ENCODE peak calls at places on chromosomes 5 and 9, in five cellular contexts. F is tibial nerve, J is psoas muscle, M is pancreas, V is fibroblast of lung. O is an unnamed sample.
A peak's percentile ranks its signal among the peaks of the same experiment; 100 is the strongest.

GRCh38 chr5:96408276-96408777 is 24.7 kb downstream of the PCSK1 start:
- DNase-seq in F (no peak), J (no peak), M (no peak), V (peak; percentile 91), O (no peak)

GRCh38 chr5:57976506-57976905 is 483.4 kb downstream of the PLK2 start:
- DNase-seq in F (no peak), J (no peak), M (no peak), V (peak; percentile 10), O (no peak)

GRCh38 chr9:109270971-109271900 is 49.6 kb downstream of the EPB41L4B start:
- DNase-seq in F (no peak), J (no peak), M (peak; percentile 62), V (no peak), O (no peak)

GRCh38 chr5:922745-923472 is 30.2 kb downstream of the TRIP13 start:
- DNase-seq in F (no peak), J (no peak), M (no peak), V (no peak), O (no peak)

GRCh38 chr9:112820886-112821285 is 69.8 kb downstream of the SLC46A2 start:
- DNase-seq in F (no peak), J (no peak), M (no peak), V (peak; percentile 62), O (no peak)

GRCh38 chr5:139762624-139763170 is 32.9 kb upstream of the PSD2 start:
- DNase-seq in F (no peak), J (no peak), M (no peak), V (no peak), O (no peak)

GRCh38 chr9:87587356-87587745 is 89.7 kb downstream of the DAPK1 start:
- DNase-seq in F (no peak), J (no peak), M (no peak), V (no peak), O (no peak)

GRCh38 chr5:10138385-10139057 is 111.2 kb downstream of the ATPSCKMT start:
- DNase-seq in F (no peak), J (no peak), M (no peak), V (no peak), O (no peak)

GRCh38 chr9:133320421-133320881 is 15.5 kb downstream of the SURF6 start:
- DNase-seq in F (no peak), J (no peak), M (no peak), V (no peak), O (no peak)

GRCh38 chr9:100578610-100579009 is 731 bp downstream of the CAVIN4 start:
- DNase-seq in F (no peak), J (no peak), M (no peak), V (no peak), O (no peak)

GRCh38 chr5:169299651-169300467 is 1.1 kb downstream of the SLIT3 start:
- DNase-seq in F (no peak), J (no peak), M (no peak), V (peak; percentile 37), O (no peak)

GRCh38 chr5:149937610-149938009 is 7.0 kb downstream of the PDE6A start:
- DNase-seq in F (no peak), J (no peak), M (no peak), V (no peak), O (no peak)

GRCh38 chr5:168315991-168316578 is 24.6 kb downstream of the WWC1 start:
- DNase-seq in F (no peak), J (no peak), M (peak; percentile 65), V (no peak), O (no peak)

GRCh38 chr5:161420526-161420925 is 126.0 kb downstream of the GABRB2 start:
- DNase-seq in F (no peak), J (no peak), M (no peak), V (no peak), O (no peak)

GRCh38 chr9:131738838-131739191 is 1.1 kb downstream of the RAPGEF1 start:
- DNase-seq in F (no peak), J (no peak), M (peak; percentile 66), V (no peak), O (no peak)

DNA sequence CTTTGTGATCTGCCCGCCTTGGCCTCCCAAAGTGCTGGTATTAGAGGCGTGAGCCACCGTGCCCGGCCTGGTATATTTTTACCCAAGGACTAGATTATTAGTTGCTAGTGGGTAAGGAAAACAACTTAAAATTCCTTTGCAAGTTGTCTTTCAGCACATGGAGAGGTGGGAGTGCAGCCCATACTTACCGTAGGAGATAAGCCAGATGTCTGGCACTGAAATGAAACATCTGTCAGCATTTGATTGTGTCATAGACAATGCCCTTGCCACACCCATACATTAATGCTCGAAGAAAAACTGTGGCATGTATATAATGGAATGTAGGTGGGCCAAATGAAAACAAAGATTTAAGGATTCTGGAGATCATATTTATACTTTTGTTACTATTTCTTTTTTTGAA is 36.6 kb upstream of the ANKH start:
- DNase-seq in F (no peak), J (no peak), M (no peak), V (peak; percentile 68), O (no peak)
- H3K27ac ChIP-seq in F (no peak overlapping the region), J (no peak overlapping the region), M (no peak overlapping the region), V (no peak overlapping the region), O (no peak overlapping the region)

GRCh38 chr9:130426883-130427282 is 17.9 kb upstream of the ASS1 start:
- DNase-seq in F (no peak), J (peak; percentile 59), M (no peak), V (peak; percentile 64), O (no peak)
- H3K27ac ChIP-seq in F (no peak overlapping the region), J (no peak overlapping the region), M (no peak overlapping the region), V (no peak overlapping the region), O (no peak overlapping the region)

GRCh38 chr5:78509884-78510769 is 138.4 kb downstream of the LHFPL2 start:
- DNase-seq in F (no peak), J (peak; percentile 70), M (peak; percentile 91), V (no peak), O (no peak)
- H3K27ac ChIP-seq in F (peak overlapping the region; percentile 78), J (peak overlapping the region; percentile 73), M (peak overlapping the region; percentile 51), V (peak overlapping the region; percentile 82), O (peak overlapping the region; percentile 86)

DNA sequence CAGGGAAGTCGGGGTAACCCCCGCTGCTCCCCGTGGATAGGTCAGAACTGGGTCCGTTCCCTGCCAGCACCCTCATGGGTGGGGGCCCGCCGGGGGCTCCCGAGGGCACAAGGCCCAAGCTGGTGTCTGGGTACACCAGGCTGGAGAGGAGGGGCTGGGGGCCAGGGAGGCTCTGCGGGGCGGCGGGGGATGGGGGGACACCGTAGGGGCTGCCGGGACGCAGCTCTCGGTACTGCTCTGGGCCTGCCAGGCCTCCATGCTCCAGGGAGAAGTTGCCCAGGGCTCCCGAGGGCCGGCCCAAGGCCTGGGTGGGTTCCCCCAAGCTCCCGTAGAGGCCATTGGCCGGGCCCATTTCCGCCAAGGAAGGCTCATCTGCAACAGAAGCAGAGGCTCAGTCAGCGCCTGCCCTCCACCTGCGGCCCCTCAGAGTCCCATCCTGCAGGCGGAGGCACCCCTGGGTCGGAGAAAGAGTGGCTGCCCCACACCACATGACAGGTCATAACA is 7.5 kb downstream of the LHX3 start:
- DNase-seq in F (no peak), J (no peak), M (no peak), V (no peak), O (no peak)
- H3K27ac ChIP-seq in F (no peak overlapping the region), J (no peak overlapping the region), M (no peak overlapping the region), V (no peak overlapping the region), O (no peak overlapping the region)

DNA sequence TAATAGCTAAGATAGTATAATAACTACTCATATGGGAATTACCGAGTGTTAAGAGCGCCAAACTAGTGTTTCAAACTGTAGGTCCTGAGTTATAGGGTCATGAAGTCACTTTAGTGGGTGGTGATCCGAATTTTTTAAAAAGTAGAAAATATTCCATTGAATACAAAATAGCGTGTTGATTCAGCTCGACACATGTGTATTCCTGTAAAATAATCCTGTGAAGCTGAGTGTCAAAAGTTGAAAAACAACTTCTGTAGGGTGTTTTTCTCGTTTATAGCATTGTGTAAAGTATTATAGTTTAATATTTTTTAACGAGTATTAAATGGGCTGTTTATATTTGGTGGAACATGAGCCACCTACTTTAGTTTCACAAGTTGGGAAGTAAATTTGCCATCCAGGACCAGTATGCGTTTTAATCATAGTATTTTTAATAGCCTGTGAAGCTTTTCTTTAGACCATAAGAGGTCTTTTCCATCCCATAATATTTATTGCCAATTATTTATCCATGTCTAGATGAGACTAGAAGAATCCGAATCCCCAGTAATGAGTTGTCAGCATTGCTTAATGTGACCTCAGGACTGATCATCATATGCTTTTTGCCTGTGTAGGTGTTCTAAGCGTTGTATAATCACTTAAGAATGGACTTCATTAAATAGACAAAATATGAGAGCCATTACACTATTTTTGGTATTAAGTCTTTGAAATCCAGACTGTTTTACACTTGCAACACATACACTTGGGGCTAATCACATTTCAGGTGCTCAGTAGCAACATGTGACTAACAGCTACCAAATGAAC is 84.1 kb downstream of the PTPDC1 start:
- DNase-seq in F (no peak), J (no peak), M (no peak), V (peak; percentile 52), O (no peak)
- H3K27ac ChIP-seq in F (peak overlapping the region; percentile 100), J (peak overlapping the region; percentile 100), M (peak overlapping the region; percentile 100), V (peak overlapping the region; percentile 0), O (no peak overlapping the region)

O was measured in caudate nucleus.